ENCODE peak calls at places on chromosome 10, in six cellular contexts. B is CD4-positive, alpha-beta T cell; S is psoas muscle; M is foreskin keratinocyte; H is naive thymus-derived CD8-positive, alpha-beta T cell; P is body of pancreas. U is an unnamed sample.
A peak's percentile ranks its signal among the peaks of the same experiment; 100 is the strongest.

GRCh38 chr10:31383810-31384588 is 65.0 kb downstream of the ZEB1 start:
- ATAC-seq in S (peak; percentile 50), M (no peak), B (no peak), P (no peak), H (no peak), U (peak; percentile 98)

GRCh38 chr10:11528286-11528685 is 83.2 kb downstream of the USP6NL start:
- ATAC-seq in S (no peak), M (no peak), P (no peak), B (no peak), H (peak; percentile 42), U (no peak)

GRCh38 chr10:89346264-89346971 is 18.6 kb downstream of the IFIT3 start:
- ATAC-seq in B (no peak), S (peak; percentile 55), H (no peak), P (peak; percentile 23), M (no peak), U (no peak)

GRCh38 chr10:14812271-14812670 is 25.6 kb downstream of the CDNF start:
- ATAC-seq in P (no peak), B (peak; percentile 46), M (no peak), H (no peak), S (no peak), U (no peak)

GRCh38 chr10:6766061-6766460 is 186.0 kb upstream of the PRKCQ start:
- ATAC-seq in M (no peak), P (no peak), S (peak; percentile 91), H (no peak), B (no peak), U (no peak)

GRCh38 chr10:127162841-127163240 is 33.5 kb downstream of the INSYN2A start:
- ATAC-seq in H (no peak), P (no peak), S (no peak), B (no peak), M (no peak), U (no peak)

GRCh38 chr10:26946103-26946907 is 85.5 kb upstream of the ABI1 start:
- ATAC-seq in P (no peak), M (peak; percentile 86), S (peak; percentile 48), H (no peak), B (no peak), U (no peak)

GRCh38 chr10:110576220-110576619 is 8.7 kb downstream of the SMC3 start:
- ATAC-seq in M (peak; percentile 66), S (no peak), P (no peak), B (no peak), H (no peak), U (no peak)

GRCh38 chr10:119279441-119279840 is 72.1 kb downstream of the GRK5 start:
- ATAC-seq in P (no peak), M (no peak), S (no peak), B (no peak), H (no peak), U (no peak)

GRCh38 chr10:75405201-75406143 is 3.9 kb upstream of the ZNF503 start:
- ATAC-seq in M (no peak), S (no peak), H (no peak), P (peak; percentile 2), B (no peak), U (no peak)

GRCh38 chr10:30284860-30285594 is 64.1 kb downstream of the MTPAP start:
- ATAC-seq in M (peak; percentile 75), S (no peak), B (no peak), H (no peak), P (no peak), U (peak; percentile 79)

GRCh38 chr10:109773818-109774440 is 149.4 kb downstream of the XPNPEP1 start:
- ATAC-seq in S (no peak), P (peak; percentile 56), H (no peak), B (no peak), M (peak; percentile 59), U (no peak)

GRCh38 chr10:94240901-94241300 is 121.8 kb downstream of the NOC3L start:
- ATAC-seq in M (no peak), H (no peak), P (no peak), S (no peak), B (no peak), U (no peak)

GRCh38 chr10:21702633-21703111 is 168.6 kb downstream of the MLLT10 start:
- ATAC-seq in M (no peak), S (no peak), B (peak; percentile 86), H (peak; percentile 86), P (no peak), U (no peak)

GRCh38 chr10:63430999-63431356 is 34.8 kb downstream of the JMJD1C start:
- ATAC-seq in H (no peak), B (no peak), S (no peak), P (no peak), M (no peak), U (no peak)

GRCh38 chr10:44968887-44969400 is 9.3 kb downstream of the RASSF4 start:
- ATAC-seq in H (no peak), M (no peak), S (no peak), P (no peak), B (no peak), U (no peak)

GRCh38 chr10:77231884-77232283 is 405.7 kb downstream of the KCNMA1 start:
- ATAC-seq in B (no peak), M (no peak), S (no peak), P (no peak), H (no peak), U (peak; percentile 76)

GRCh38 chr10:110544958-110545537 is 22.4 kb upstream of the SMC3 start:
- ATAC-seq in M (no peak), S (no peak), B (no peak), H (no peak), P (no peak), U (no peak)

GRCh38 chr10:93280121-93280698 is 201.9 kb downstream of the MYOF start:
- ATAC-seq in B (no peak), P (no peak), S (no peak), H (no peak), M (no peak), U (no peak)

GRCh38 chr10:24574161-24574560 is 149.5 kb downstream of the ARHGAP21 start:
- ATAC-seq in H (no peak), S (no peak), M (no peak), B (no peak), P (no peak), U (no peak)

GRCh38 chr10:113558336-113558735 is 5.5 kb downstream of the HABP2 start:
- ATAC-seq in M (peak; percentile 55), B (no peak), H (no peak), S (no peak), P (no peak), U (no peak)

GRCh38 chr10:51619365-51619764 is 80.0 kb downstream of the CSTF2T start:
- ATAC-seq in M (no peak), S (no peak), B (no peak), P (no peak), H (no peak), U (no peak)

GRCh38 chr10:79458483-79458882 is 13.1 kb upstream of the ZCCHC24 start:
- ATAC-seq in M (no peak), P (no peak), H (no peak), S (no peak), B (no peak), U (no peak)

GRCh38 chr10:57964371-57964770 is 303.3 kb downstream of the IPMK start:
- ATAC-seq in M (no peak), S (peak; percentile 35), H (no peak), P (no peak), B (no peak), U (no peak)

GRCh38 chr10:9759596-9759995 is 1258.1 kb upstream of the CELF2 start:
- ATAC-seq in B (no peak), P (no peak), H (no peak), M (no peak), S (no peak), U (no peak)

GRCh38 chr10:75175046-75175445 is 35.5 kb upstream of the VDAC2 start:
- ATAC-seq in B (no peak), S (no peak), M (no peak), P (no peak), H (no peak), U (no peak)

GRCh38 chr10:3893102-3893473 is 108.1 kb upstream of the KLF6 start:
- ATAC-seq in S (no peak), H (no peak), B (no peak), M (no peak), P (no peak), U (peak; percentile 71)

GRCh38 chr10:6301482-6302083 is 98.9 kb downstream of the PFKFB3 start:
- ATAC-seq in S (no peak), B (no peak), P (peak; percentile 57), M (no peak), H (no peak), U (no peak)

GRCh38 chr10:75226656-75227055 is 9.1 kb downstream of the COMTD1 start:
- ATAC-seq in P (no peak), H (no peak), B (no peak), M (no peak), S (no peak), U (no peak)

GRCh38 chr10:11245510-11245909 is 227.8 kb downstream of the CELF2 start:
- ATAC-seq in M (peak; percentile 83), H (peak; percentile 52), P (no peak), S (peak; percentile 84), B (peak; percentile 63), U (peak; percentile 81)

GRCh38 chr10:13661261-13661660 is 74.5 kb downstream of the PRPF18 start:
- ATAC-seq in H (no peak), M (no peak), S (no peak), P (no peak), B (no peak), U (no peak)

GRCh38 chr10:89250814-89251416 is 660 bp downstream of the LIPA start:
- ATAC-seq in H (no peak), S (no peak), P (no peak), M (peak; percentile 12), B (no peak), U (no peak)

GRCh38 chr10:72009430-72010081 is 45.4 kb downstream of the CHST3 start:
- ATAC-seq in H (no peak), M (peak; percentile 77), B (no peak), S (peak; percentile 84), P (peak; percentile 73), U (no peak)

GRCh38 chr10:381346-381745 is 246.1 kb downstream of the ZMYND11 start:
- ATAC-seq in P (no peak), B (no peak), S (no peak), H (no peak), M (no peak), U (no peak)

GRCh38 chr10:79638318-79638717 is 27.6 kb downstream of the SFTPA1 start:
- ATAC-seq in S (no peak), P (no peak), M (no peak), B (no peak), H (no peak), U (peak; percentile 47)